ENCODE peak calls at places on chromosomes 16 and 17, in eight cellular contexts. Z is lung, S is PC-9, R is heart left ventricle, V is GM23338, N is AG09309, B is lower leg skin, Q is Panc1. G is an unnamed sample.

GRCh38 chr17:13117616-13118015 is 99.8 kb upstream of the ELAC2 start:
- DNase-seq in Z (no peak), S (no peak), R (no peak), V (no peak), N (no peak), B (no peak), Q (no peak), G (no peak)

GRCh38 chr17:76572201-76572910 is 13.3 kb downstream of the ST6GALNAC2 start:
- DNase-seq in Z (no peak), S (no peak), R (no peak), V (no peak), N (no peak), B (no peak), Q (no peak), G (no peak)

GRCh38 chr17:33049781-33050414 is 58.3 kb downstream of the SPACA3 start:
- DNase-seq in Z (no peak), S (no peak), R (no peak), V (peak; percentile 78), N (no peak), B (no peak), Q (peak; percentile 62), G (peak; percentile 4)

GRCh38 chr17:50359005-50359699 is 13.2 kb downstream of the XYLT2 start:
- DNase-seq in Z (no peak), S (no peak), R (no peak), V (no peak), N (no peak), B (peak; percentile 57), Q (no peak), G (no peak)

GRCh38 chr16:85362443-85362842 is 250.2 kb upstream of the CIBAR2 start:
- DNase-seq in Z (no peak), S (no peak), R (no peak), V (no peak), N (no peak), B (no peak), Q (no peak), G (no peak)

GRCh38 chr16:85520853-85521736 is 92.0 kb upstream of the GSE1 start:
- DNase-seq in Z (peak; percentile 91), S (peak; percentile 96), R (no peak), V (no peak), N (no peak), B (no peak), Q (no peak), G (peak; percentile 92)

GRCh38 chr16:15618392-15618791 is 24.6 kb downstream of the MARF1 start:
- DNase-seq in Z (no peak), S (no peak), R (no peak), V (no peak), N (peak; percentile 39), B (no peak), Q (no peak), G (no peak)

GRCh38 chr16:84578538-84579126 is 39.2 kb downstream of the COTL1 start:
- DNase-seq in Z (no peak), S (no peak), R (no peak), V (no peak), N (no peak), B (no peak), Q (no peak), G (no peak)

GRCh38 chr17:9026741-9027140 is 5.4 kb downstream of the NTN1 start:
- DNase-seq in Z (no peak), S (no peak), R (no peak), V (no peak), N (no peak), B (no peak), Q (no peak), G (no peak)

GRCh38 chr17:40995121-40995520 is 1.2 kb upstream of the KRTAP3-3 start:
- DNase-seq in Z (no peak), S (no peak), R (no peak), V (no peak), N (no peak), B (no peak), Q (no peak), G (no peak)

GRCh38 chr17:58112970-58113631 is 29.9 kb downstream of the DYNLL2 start:
- DNase-seq in Z (peak; percentile 80), S (peak; percentile 61), R (peak; percentile 76), V (peak; percentile 85), N (no peak), B (peak; percentile 95), Q (peak; percentile 70), G (no peak)

GRCh38 chr17:48025904-48026502 is 11.6 kb downstream of the COPZ2 start:
- DNase-seq in Z (no peak), S (peak; percentile 96), R (no peak), V (peak; percentile 26), N (no peak), B (no peak), Q (no peak), G (no peak)

GRCh38 chr17:49969134-49969759 is at the start of gene DLX4:
- DNase-seq in Z (no peak), S (no peak), R (peak; percentile 62), V (peak; percentile 65), N (no peak), B (peak; percentile 91), Q (no peak), G (no peak)

GRCh38 chr17:19010729-19011505 is 6.4 kb upstream of the FAM83G start:
- DNase-seq in Z (no peak), S (peak; percentile 59), R (peak; percentile 43), V (no peak), N (no peak), B (no peak), Q (no peak), G (no peak)

GRCh38 chr17:82105417-82105881 is 7.4 kb upstream of the FASN start:
- DNase-seq in Z (no peak), S (no peak), R (peak; percentile 64), V (no peak), N (no peak), B (no peak), Q (no peak), G (no peak)

GRCh38 chr17:82104797-82105416 is 6.9 kb upstream of the FASN start:
- DNase-seq in Z (no peak), S (no peak), R (peak; percentile 55), V (no peak), N (no peak), B (no peak), Q (no peak), G (no peak)

GRCh38 chr17:82107341-82107860 is 9.4 kb upstream of the FASN start:
- DNase-seq in Z (no peak), S (no peak), R (no peak), V (peak; percentile 44), N (no peak), B (no peak), Q (no peak), G (no peak)

GRCh38 chr17:82106697-82107305 is 8.8 kb upstream of the FASN start:
- DNase-seq in Z (no peak), S (no peak), R (peak; percentile 57), V (no peak), N (no peak), B (no peak), Q (no peak), G (peak; percentile 59)

DNA sequence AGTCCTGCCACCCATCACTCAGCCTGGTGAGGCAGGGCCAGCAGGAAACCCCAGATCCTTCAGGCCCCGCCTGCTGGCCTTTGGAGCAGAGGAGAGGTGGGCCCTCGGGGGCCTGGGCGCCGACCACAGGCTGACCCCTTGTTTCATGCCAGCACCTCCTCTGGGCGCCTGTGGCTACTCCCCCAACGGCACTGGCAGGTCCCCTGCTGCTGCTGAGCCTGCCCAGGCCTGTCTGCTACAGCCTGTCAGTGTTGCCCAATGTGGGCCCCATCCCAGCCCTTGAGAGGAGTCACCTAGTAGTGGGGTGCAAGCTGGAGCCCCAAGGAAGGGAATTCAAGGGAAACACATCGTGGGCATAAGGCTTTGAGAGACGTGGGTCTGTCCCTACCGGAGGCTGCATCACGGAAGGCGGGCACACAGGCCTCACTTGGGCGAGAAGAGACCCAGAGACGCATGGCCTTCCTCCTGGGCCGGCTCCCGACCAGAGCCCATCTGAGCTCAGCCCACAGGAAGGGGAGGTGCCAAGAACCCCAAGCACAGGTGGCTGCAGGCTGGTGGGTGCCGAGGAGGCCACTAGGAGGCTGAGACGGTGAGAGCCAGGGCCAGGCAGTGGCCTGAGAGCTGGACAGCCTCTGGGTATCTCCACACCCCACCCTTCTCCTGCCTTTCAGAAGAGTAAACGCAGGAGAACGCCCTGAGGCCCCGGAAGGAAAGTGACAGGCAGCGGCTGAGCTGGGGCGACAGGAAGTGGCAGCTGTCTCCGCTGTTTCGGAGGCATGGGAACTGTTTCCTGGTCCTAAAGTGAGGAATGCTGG is 8.1 kb upstream of the FASN start:
- DNase-seq in Z (peak; percentile 81), S (peak; percentile 94), R (peak; percentile 77), V (peak; percentile 89), N (no peak), B (peak; percentile 85), Q (no peak), G (peak; percentile 98)
- TF ChIP-seq CTCF in Z (no peak), S (peak; percentile 53), R (no peak), V (peak; percentile 52), N (peak; percentile 15), B (peak; percentile 39), Q (peak; percentile 61), G (peak; percentile 57)

GRCh38 chr16:49281843-49282642 is 405 bp upstream of the CBLN1 start:
- DNase-seq in Z (peak; percentile 82), S (no peak), R (peak; percentile 92), V (peak; percentile 97), N (no peak), B (no peak), Q (no peak), G (no peak)
- H3K4me3 ChIP-seq in Z (peak overlapping the region; percentile 36), S (no peak overlapping the region), R (peak overlapping the region; percentile 57), V (peak overlapping the region; percentile 79), N (no peak overlapping the region), B (no peak overlapping the region), Q (no peak overlapping the region), G (no peak overlapping the region)

DNA sequence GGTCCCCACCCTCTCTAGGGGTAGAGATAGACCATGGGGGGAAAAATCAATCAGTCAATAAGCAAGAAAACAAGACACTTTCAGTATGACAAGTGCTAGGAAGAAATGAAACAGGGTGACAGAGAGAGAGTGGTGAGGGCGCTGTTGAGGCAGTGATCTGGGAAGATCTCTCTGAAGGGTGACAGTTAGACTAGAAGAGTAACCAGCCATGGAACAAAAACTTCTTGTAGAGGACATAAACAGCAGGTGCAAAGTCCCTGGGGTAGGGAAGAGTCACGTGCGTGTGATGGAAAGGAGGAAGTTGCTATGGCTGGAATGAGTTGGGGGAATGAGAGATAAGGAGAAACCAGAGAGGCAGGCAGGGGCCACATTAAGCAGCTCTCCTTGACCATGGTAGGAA is 16.8 kb upstream of the EMP2 start:
- DNase-seq in Z (no peak), S (no peak), R (no peak), V (no peak), N (no peak), B (no peak), Q (no peak), G (no peak)
- TF ChIP-seq CTCF in Z (no peak), S (no peak), R (no peak), V (peak; percentile 34), N (no peak), B (no peak), Q (no peak), G (no peak)

DNA sequence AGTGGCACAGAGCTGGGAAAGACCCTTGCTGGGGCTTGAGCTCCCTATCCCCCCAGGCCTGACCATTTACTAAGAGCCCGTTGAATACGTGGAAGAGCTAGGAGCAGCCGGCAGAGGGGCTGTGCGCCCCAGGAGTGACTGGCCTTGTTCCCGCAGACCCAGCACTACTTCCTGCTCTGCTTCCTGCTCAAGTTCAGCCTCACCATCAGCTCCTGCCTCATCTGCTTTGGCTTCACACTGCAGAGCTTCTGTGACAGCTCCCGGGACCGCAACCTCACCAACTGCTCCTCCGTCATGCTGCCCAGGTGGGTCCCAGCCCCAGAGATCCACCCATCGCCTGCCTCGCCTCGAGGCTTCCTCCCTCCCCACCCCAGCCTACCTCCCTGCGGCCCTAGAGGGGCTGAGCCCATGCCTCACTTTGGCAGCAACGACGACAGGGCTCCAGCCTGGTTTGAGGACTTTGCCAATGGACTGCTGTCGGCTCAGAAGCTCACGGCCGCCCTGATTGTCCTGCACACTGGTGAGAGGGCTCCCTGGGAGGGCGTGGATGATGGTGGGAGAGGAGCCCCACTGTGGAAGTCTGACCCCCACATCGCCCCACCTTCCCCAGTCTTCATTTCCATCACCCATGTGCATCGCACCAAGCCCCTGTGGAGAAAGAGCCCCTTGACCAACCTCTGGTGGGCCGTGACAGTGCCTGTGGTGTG is 17.2 kb downstream of the CASKIN2 start:
- DNase-seq in Z (no peak), S (no peak), R (no peak), V (no peak), N (no peak), B (no peak), Q (no peak), G (no peak)
- H3K4me3 ChIP-seq in Z (no peak overlapping the region), S (no peak overlapping the region), R (no peak overlapping the region), V (no peak overlapping the region), N (no peak overlapping the region), B (no peak overlapping the region), Q (no peak overlapping the region), G (no peak overlapping the region)